ENCODE peak calls at places on chromosomes 4 and X, in ten cellular contexts. One of them, this sample, is unnamed.

GRCh38 chrX:106378616-106379015 is 210.5 kb downstream of the PWWP3B start:
- DNase-seq in PC-3: no peak
- DNase-seq in heart right ventricle: no peak
- DNase-seq in colonic mucosa: no peak
- DNase-seq in coronary artery: no peak
- DNase-seq in cardiac fibroblast: no peak
- DNase-seq in upper lobe of right lung: no peak
- DNase-seq in bronchial epithelial cell: no peak
- DNase-seq in choroid plexus epithelial cell: no peak
- DNase-seq in pancreas: no peak
- DNase-seq in this sample: no peak

GRCh38 chrX:47245156-47245555 is 12.3 kb downstream of the USP11 start:
- DNase-seq in PC-3: no peak
- DNase-seq in upper lobe of right lung: no peak
- DNase-seq in cardiac fibroblast: no peak
- DNase-seq in choroid plexus epithelial cell: no peak
- DNase-seq in bronchial epithelial cell: no peak
- DNase-seq in colonic mucosa: no peak
- DNase-seq in pancreas: no peak
- DNase-seq in coronary artery: peak
- DNase-seq in heart right ventricle: no peak
- DNase-seq in this sample: no peak

GRCh38 chr4:128782875-128783614 is 26.5 kb upstream of the JADE1 start:
- DNase-seq in choroid plexus epithelial cell: peak
- DNase-seq in pancreas: no peak
- DNase-seq in heart right ventricle: no peak
- DNase-seq in colonic mucosa: no peak
- DNase-seq in upper lobe of right lung: no peak
- DNase-seq in bronchial epithelial cell: peak
- DNase-seq in PC-3: peak
- DNase-seq in coronary artery: no peak
- DNase-seq in cardiac fibroblast: peak
- DNase-seq in this sample: peak

GRCh38 chrX:110531873-110532272 is 173.2 kb downstream of the RTL9 start:
- DNase-seq in heart right ventricle: peak
- DNase-seq in pancreas: no peak
- DNase-seq in choroid plexus epithelial cell: no peak
- DNase-seq in coronary artery: no peak
- DNase-seq in cardiac fibroblast: no peak
- DNase-seq in colonic mucosa: no peak
- DNase-seq in upper lobe of right lung: no peak
- DNase-seq in bronchial epithelial cell: no peak
- DNase-seq in PC-3: no peak
- DNase-seq in this sample: no peak

GRCh38 chrX:53050841-53051240 is 2.3 kb downstream of the GPR173 start:
- DNase-seq in pancreas: no peak
- DNase-seq in colonic mucosa: no peak
- DNase-seq in upper lobe of right lung: no peak
- DNase-seq in PC-3: no peak
- DNase-seq in bronchial epithelial cell: no peak
- DNase-seq in heart right ventricle: no peak
- DNase-seq in choroid plexus epithelial cell: no peak
- DNase-seq in coronary artery: no peak
- DNase-seq in cardiac fibroblast: no peak
- DNase-seq in this sample: no peak

GRCh38 chr4:119559044-119559647 is 69.5 kb downstream of the PDE5A start:
- DNase-seq in choroid plexus epithelial cell: peak
- DNase-seq in pancreas: no peak
- DNase-seq in cardiac fibroblast: peak
- DNase-seq in PC-3: peak
- DNase-seq in coronary artery: no peak
- DNase-seq in upper lobe of right lung: no peak
- DNase-seq in bronchial epithelial cell: peak
- DNase-seq in colonic mucosa: no peak
- DNase-seq in heart right ventricle: no peak
- DNase-seq in this sample: peak

GRCh38 chr4:48212165-48212564 is 57.5 kb downstream of the TEC start:
- DNase-seq in coronary artery: no peak
- DNase-seq in PC-3: no peak
- DNase-seq in heart right ventricle: no peak
- DNase-seq in bronchial epithelial cell: no peak
- DNase-seq in colonic mucosa: no peak
- DNase-seq in upper lobe of right lung: no peak
- DNase-seq in cardiac fibroblast: no peak
- DNase-seq in choroid plexus epithelial cell: no peak
- DNase-seq in pancreas: no peak
- DNase-seq in this sample: no peak

GRCh38 chrX:57070185-57070984 is 51.0 kb downstream of the SPIN2B start:
- DNase-seq in bronchial epithelial cell: no peak
- DNase-seq in cardiac fibroblast: no peak
- DNase-seq in pancreas: no peak
- DNase-seq in colonic mucosa: no peak
- DNase-seq in heart right ventricle: no peak
- DNase-seq in upper lobe of right lung: no peak
- DNase-seq in PC-3: no peak
- DNase-seq in choroid plexus epithelial cell: no peak
- DNase-seq in coronary artery: no peak
- DNase-seq in this sample: no peak

GRCh38 chr4:136319789-136320470 is 1212.4 kb downstream of the PCDH18 start:
- DNase-seq in choroid plexus epithelial cell: peak
- DNase-seq in cardiac fibroblast: peak
- DNase-seq in PC-3: peak
- DNase-seq in upper lobe of right lung: no peak
- DNase-seq in pancreas: no peak
- DNase-seq in coronary artery: no peak
- DNase-seq in bronchial epithelial cell: peak
- DNase-seq in heart right ventricle: no peak
- DNase-seq in colonic mucosa: no peak
- DNase-seq in this sample: peak

GRCh38 chr4:173247316-173247715 is 78.7 kb downstream of the GALNT7 start:
- DNase-seq in choroid plexus epithelial cell: no peak
- DNase-seq in heart right ventricle: no peak
- DNase-seq in colonic mucosa: no peak
- DNase-seq in PC-3: no peak
- DNase-seq in cardiac fibroblast: no peak
- DNase-seq in coronary artery: no peak
- DNase-seq in upper lobe of right lung: no peak
- DNase-seq in bronchial epithelial cell: no peak
- DNase-seq in pancreas: peak
- DNase-seq in this sample: no peak

GRCh38 chrX:85698921-85699320 is 319.5 kb upstream of the POF1B start:
- DNase-seq in PC-3: no peak
- DNase-seq in heart right ventricle: no peak
- DNase-seq in upper lobe of right lung: no peak
- DNase-seq in cardiac fibroblast: no peak
- DNase-seq in coronary artery: no peak
- DNase-seq in pancreas: no peak
- DNase-seq in bronchial epithelial cell: no peak
- DNase-seq in choroid plexus epithelial cell: no peak
- DNase-seq in colonic mucosa: no peak
- DNase-seq in this sample: no peak

GRCh38 chr4:153131478-153132069 is 72.7 kb upstream of the TRIM2 start:
- DNase-seq in colonic mucosa: no peak
- DNase-seq in pancreas: no peak
- DNase-seq in PC-3: no peak
- DNase-seq in choroid plexus epithelial cell: peak
- DNase-seq in cardiac fibroblast: peak
- DNase-seq in heart right ventricle: no peak
- DNase-seq in bronchial epithelial cell: no peak
- DNase-seq in upper lobe of right lung: no peak
- DNase-seq in coronary artery: no peak
- DNase-seq in this sample: no peak
- TF ChIP-seq CTCF in colonic mucosa: no peak
- TF ChIP-seq CTCF in pancreas: no peak
- TF ChIP-seq CTCF in PC-3: peak
- TF ChIP-seq CTCF in choroid plexus epithelial cell: no peak
- TF ChIP-seq CTCF in cardiac fibroblast: no peak
- TF ChIP-seq CTCF in heart right ventricle: no peak
- TF ChIP-seq CTCF in bronchial epithelial cell: peak
- TF ChIP-seq CTCF in upper lobe of right lung: peak
- TF ChIP-seq CTCF in coronary artery: no peak
- TF ChIP-seq CTCF in this sample: peak

DNA sequence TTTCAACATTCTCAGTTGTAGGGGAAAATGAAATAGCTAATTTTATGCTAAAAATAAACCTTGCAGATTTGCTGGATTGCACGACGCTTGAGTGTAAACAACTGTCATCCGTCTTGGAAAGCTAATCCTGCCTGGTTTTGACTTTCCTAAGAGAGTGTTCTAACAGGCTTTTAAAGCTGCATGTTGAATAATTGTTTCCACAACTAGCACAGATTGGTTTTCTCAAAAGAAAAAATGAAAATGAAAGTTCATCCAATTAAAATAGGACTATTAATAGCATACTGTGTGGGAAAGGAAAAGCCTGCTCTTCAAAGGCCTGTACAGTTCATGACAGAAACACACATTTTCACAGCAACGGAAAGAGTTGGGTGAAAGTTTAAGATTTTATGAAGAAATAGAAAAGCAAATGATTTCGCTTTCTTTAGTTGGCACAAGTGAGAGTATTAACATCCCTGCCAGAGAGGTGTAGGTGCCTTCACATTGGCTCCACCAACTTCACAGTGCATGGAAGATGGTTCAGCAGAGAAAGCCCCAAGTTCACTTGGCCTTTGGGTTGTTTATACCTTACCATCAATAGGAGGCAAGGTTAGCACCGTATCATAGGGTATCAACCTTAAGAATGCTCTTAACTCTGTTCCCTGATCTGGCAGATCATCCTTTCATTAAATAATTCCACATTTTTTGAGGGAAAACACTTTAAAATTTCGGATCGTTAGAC is 140.0 kb upstream of the GUCY1A1 start:
- DNase-seq in PC-3: no peak
- DNase-seq in bronchial epithelial cell: no peak
- DNase-seq in choroid plexus epithelial cell: peak
- DNase-seq in pancreas: no peak
- DNase-seq in heart right ventricle: peak
- DNase-seq in colonic mucosa: no peak
- DNase-seq in coronary artery: no peak
- DNase-seq in cardiac fibroblast: no peak
- DNase-seq in upper lobe of right lung: no peak
- DNase-seq in this sample: no peak
- H3K4me3 ChIP-seq in PC-3: no peak
- H3K4me3 ChIP-seq in bronchial epithelial cell: no peak
- H3K4me3 ChIP-seq in choroid plexus epithelial cell: no peak
- H3K4me3 ChIP-seq in pancreas: no peak
- H3K4me3 ChIP-seq in heart right ventricle: peak
- H3K4me3 ChIP-seq in colonic mucosa: no peak
- H3K4me3 ChIP-seq in coronary artery: peak
- H3K4me3 ChIP-seq in cardiac fibroblast: no peak
- H3K4me3 ChIP-seq in upper lobe of right lung: peak
- H3K4me3 ChIP-seq in this sample: no peak

DNA sequence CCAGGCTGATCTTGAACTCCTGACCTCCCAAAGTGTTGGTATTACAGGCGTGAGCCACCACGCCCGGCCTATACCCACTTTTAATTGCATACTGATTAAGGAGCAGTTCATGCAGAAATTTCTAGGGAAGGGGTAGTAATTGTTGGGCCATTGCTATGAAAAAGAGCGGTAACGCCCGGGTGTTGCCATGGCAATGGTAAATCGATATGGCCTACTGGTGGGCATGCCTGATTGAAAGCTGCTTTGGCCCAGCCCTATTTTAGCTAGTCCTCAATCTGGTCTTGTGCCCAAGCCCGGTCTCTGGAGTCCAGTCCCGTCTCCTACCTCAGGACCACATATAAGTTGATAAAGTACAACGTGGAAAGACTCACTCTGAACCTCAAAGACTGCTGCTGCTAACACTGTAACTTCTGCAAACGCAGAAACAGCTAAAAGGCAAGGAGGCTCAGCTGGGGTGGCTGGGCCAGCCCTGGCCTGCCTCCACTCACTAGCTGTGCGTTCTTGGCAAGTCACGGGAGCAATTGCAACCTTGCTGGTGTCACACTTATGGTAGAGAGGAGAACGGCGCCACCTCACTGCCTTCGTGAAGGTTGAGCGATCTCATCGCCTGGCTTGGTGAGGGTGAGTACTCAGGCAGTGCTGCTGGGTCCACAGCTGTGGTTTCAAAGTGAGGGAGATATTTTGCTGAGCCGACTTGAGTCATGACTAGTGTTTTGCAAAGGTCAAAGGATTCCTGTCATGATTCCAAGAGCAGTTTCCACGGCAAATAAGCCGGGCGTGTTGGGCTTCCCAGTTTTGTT is 57.0 kb upstream of the GRPEL1 start:
- DNase-seq in cardiac fibroblast: peak
- DNase-seq in coronary artery: no peak
- DNase-seq in colonic mucosa: peak
- DNase-seq in upper lobe of right lung: no peak
- DNase-seq in heart right ventricle: peak
- DNase-seq in bronchial epithelial cell: peak
- DNase-seq in pancreas: no peak
- DNase-seq in PC-3: peak
- DNase-seq in choroid plexus epithelial cell: peak
- DNase-seq in this sample: peak
- TF ChIP-seq CTCF in cardiac fibroblast: no peak
- TF ChIP-seq CTCF in coronary artery: no peak
- TF ChIP-seq CTCF in colonic mucosa: no peak
- TF ChIP-seq CTCF in upper lobe of right lung: no peak
- TF ChIP-seq CTCF in heart right ventricle: no peak
- TF ChIP-seq CTCF in bronchial epithelial cell: no peak
- TF ChIP-seq CTCF in pancreas: no peak
- TF ChIP-seq CTCF in PC-3: peak
- TF ChIP-seq CTCF in choroid plexus epithelial cell: peak
- TF ChIP-seq CTCF in this sample: peak

GRCh38 chr4:37762294-37763163 is 64.0 kb upstream of the PGM2 start:
- DNase-seq in heart right ventricle: no peak
- DNase-seq in pancreas: no peak
- DNase-seq in choroid plexus epithelial cell: peak
- DNase-seq in upper lobe of right lung: no peak
- DNase-seq in colonic mucosa: no peak
- DNase-seq in cardiac fibroblast: peak
- DNase-seq in bronchial epithelial cell: peak
- DNase-seq in PC-3: peak
- DNase-seq in coronary artery: no peak
- DNase-seq in this sample: no peak

GRCh38 chr4:37759833-37760232 is 66.7 kb upstream of the PGM2 start:
- DNase-seq in coronary artery: no peak
- DNase-seq in upper lobe of right lung: no peak
- DNase-seq in choroid plexus epithelial cell: no peak
- DNase-seq in colonic mucosa: no peak
- DNase-seq in pancreas: no peak
- DNase-seq in PC-3: no peak
- DNase-seq in heart right ventricle: no peak
- DNase-seq in cardiac fibroblast: no peak
- DNase-seq in bronchial epithelial cell: no peak
- DNase-seq in this sample: no peak

GRCh38 chr4:37758226-37758625 is 68.3 kb upstream of the PGM2 start:
- DNase-seq in pancreas: no peak
- DNase-seq in heart right ventricle: peak
- DNase-seq in cardiac fibroblast: peak
- DNase-seq in coronary artery: no peak
- DNase-seq in upper lobe of right lung: no peak
- DNase-seq in colonic mucosa: no peak
- DNase-seq in bronchial epithelial cell: peak
- DNase-seq in PC-3: no peak
- DNase-seq in choroid plexus epithelial cell: peak
- DNase-seq in this sample: peak

GRCh38 chr4:37763164-37763444 is 63.4 kb upstream of the PGM2 start:
- DNase-seq in cardiac fibroblast: no peak
- DNase-seq in bronchial epithelial cell: no peak
- DNase-seq in heart right ventricle: no peak
- DNase-seq in colonic mucosa: no peak
- DNase-seq in choroid plexus epithelial cell: no peak
- DNase-seq in upper lobe of right lung: no peak
- DNase-seq in coronary artery: no peak
- DNase-seq in PC-3: no peak
- DNase-seq in pancreas: no peak
- DNase-seq in this sample: no peak

GRCh38 chr4:37760840-37761239 is 65.6 kb upstream of the PGM2 start:
- DNase-seq in upper lobe of right lung: no peak
- DNase-seq in choroid plexus epithelial cell: peak
- DNase-seq in colonic mucosa: no peak
- DNase-seq in cardiac fibroblast: no peak
- DNase-seq in heart right ventricle: no peak
- DNase-seq in coronary artery: no peak
- DNase-seq in pancreas: no peak
- DNase-seq in PC-3: no peak
- DNase-seq in bronchial epithelial cell: peak
- DNase-seq in this sample: no peak
- H3K4me3 ChIP-seq in upper lobe of right lung: no peak
- H3K4me3 ChIP-seq in choroid plexus epithelial cell: no peak
- H3K4me3 ChIP-seq in colonic mucosa: no peak
- H3K4me3 ChIP-seq in cardiac fibroblast: no peak
- H3K4me3 ChIP-seq in heart right ventricle: no peak
- H3K4me3 ChIP-seq in coronary artery: no peak
- H3K4me3 ChIP-seq in pancreas: no peak
- H3K4me3 ChIP-seq in PC-3: no peak
- H3K4me3 ChIP-seq in bronchial epithelial cell: no peak
- H3K4me3 ChIP-seq in this sample: no peak